ENCODE peak calls at places on chromosomes 2 and 18, in nine cellular contexts. V is brain microvascular endothelial cell, N is astrocyte of the cerebellum, T is GM23338, K is foreskin fibroblast, X is RWPE1, I is astrocyte of the spinal cord, J is astrocyte, U is GM20000. Z is an unnamed sample.

GRCh38 chr2:176115883-176116813 is at the start of gene HOXD10:
- DNase-seq in J (no peak), I (no peak), V (no peak), X (no peak), N (no peak), U (no peak), T (peak), K (no peak), Z (no peak)

GRCh38 chr18:67265464-67266245 is 250.9 kb downstream of the DSEL start:
- DNase-seq in J (peak), V (peak), N (peak), T (no peak), U (no peak), X (peak), I (peak), K (peak), Z (peak)

GRCh38 chr2:113156278-113157107 is 17.3 kb upstream of the PSD4 start:
- DNase-seq in N (no peak), T (peak), I (peak), V (no peak), J (no peak), U (no peak), X (no peak), K (no peak), Z (no peak)

GRCh38 chr2:127857494-127857818 is 499 bp downstream of the POLR2D start:
- DNase-seq in U (peak), X (peak), N (no peak), I (no peak), V (no peak), K (no peak), J (no peak), T (peak), Z (no peak)

GRCh38 chr2:9474361-9475117 is at the start of gene IAH1:
- DNase-seq in K (peak), T (peak), N (no peak), X (peak), V (no peak), U (peak), J (peak), I (peak), Z (no peak)

GRCh38 chr2:69770193-69770702 is 28.3 kb downstream of the ANXA4 start:
- DNase-seq in I (peak), T (no peak), U (no peak), X (peak), V (peak), N (peak), K (peak), J (peak), Z (peak)

GRCh38 chr2:25816249-25816648 is 62.0 kb downstream of the ASXL2 start:
- DNase-seq in N (no peak), K (no peak), I (no peak), J (no peak), V (no peak), X (no peak), U (no peak), T (no peak), Z (no peak)

GRCh38 chr2:177599072-177599688 is 206.6 kb downstream of the AGPS start:
- DNase-seq in N (no peak), T (no peak), J (no peak), K (no peak), I (no peak), U (no peak), X (no peak), V (no peak), Z (no peak)

GRCh38 chr2:8661736-8662135 is 20.1 kb upstream of the ID2 start:
- DNase-seq in K (peak), N (no peak), U (no peak), V (no peak), X (no peak), I (peak), T (no peak), J (peak), Z (no peak)

GRCh38 chr18:49020129-49020528 is 69.4 kb upstream of the SMAD7 start:
- DNase-seq in U (no peak), X (no peak), N (no peak), K (no peak), I (no peak), V (no peak), J (no peak), T (no peak), Z (no peak)

GRCh38 chr18:24397694-24398365 is at the start of gene OSBPL1A:
- DNase-seq in U (peak), K (peak), X (peak), I (peak), T (peak), J (peak), V (peak), N (peak), Z (peak)

DNA sequence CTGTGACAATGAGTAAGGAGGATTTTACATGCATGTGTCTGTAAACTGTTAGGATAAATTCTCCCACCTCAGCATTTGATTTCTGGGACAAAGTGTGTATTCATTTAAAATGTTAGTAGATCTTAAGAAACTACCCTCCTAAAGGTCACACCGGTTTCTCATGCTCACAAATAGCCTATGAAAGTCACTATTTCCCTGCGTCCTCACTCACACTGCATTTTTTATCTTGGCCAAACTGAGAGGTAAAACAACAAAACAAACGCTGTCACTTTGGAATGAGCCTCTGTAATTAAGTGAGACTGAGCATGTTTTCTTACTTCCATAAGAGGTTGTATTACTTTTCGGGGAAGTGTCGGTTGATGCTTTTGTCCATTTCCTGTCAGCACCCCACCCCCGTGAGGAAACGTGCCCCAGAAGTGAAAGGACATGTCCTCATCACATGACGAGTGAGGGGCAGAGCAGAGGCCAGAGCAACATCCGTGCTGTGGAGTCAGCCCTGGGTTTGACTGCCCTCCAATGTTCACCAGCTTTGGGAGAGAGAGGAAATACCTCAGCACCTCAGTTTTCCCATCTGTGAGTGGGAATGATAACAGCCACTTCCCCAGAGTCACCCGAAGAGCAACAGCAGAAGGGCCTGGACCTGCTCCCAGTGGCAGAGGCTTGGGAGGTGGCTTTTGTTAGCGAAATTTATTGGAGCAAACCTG is 3.1 kb downstream of the GYPC start:
- DNase-seq in V (peak), N (no peak), U (peak), T (no peak), K (peak), I (peak), J (peak), X (no peak), Z (no peak)
- TF ChIP-seq CTCF in V (no peak), N (no peak), U (no peak), T (no peak), K (no peak), I (no peak), J (no peak), X (no peak), Z (no peak)

DNA sequence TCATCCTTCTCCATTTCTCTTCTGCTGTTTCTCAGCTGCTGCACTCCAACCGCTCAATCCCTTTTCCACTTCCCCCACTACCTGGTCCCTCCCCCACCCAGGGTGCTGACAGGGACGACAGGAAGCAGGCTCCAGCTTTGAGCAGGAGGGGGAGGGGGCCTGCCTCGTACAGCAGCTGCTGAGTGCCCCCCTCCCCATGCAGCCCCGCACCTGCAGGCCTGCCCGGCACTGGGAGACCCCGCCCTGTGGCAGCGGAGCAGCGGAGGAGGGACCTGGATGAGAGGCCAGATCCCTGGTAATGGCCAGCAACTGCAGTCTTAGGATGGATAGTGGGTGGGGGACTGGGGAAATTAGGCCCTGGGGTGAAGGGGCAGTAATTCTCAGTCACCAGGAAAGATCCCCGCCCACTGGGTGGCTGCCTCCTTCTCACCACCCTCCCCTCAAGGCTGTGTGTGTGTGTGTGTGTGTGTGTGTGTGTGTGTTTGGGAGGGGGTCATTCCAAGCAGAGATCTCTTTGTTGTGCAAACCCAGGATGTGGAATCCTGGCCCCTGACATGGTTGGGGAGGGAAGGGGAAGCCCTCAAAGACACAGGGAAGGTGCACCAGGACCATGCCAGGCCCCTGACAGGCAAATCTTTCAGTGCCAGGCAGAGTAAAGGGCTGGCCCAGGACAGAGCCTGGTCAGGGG is 6.8 kb upstream of the CRYBA2 start:
- DNase-seq in I (no peak), X (no peak), J (no peak), U (peak), K (no peak), T (peak), V (no peak), N (no peak), Z (no peak)
- TF ChIP-seq CTCF in I (no peak), X (no peak), J (no peak), U (no peak), K (no peak), T (no peak), V (no peak), N (no peak), Z (no peak)

DNA sequence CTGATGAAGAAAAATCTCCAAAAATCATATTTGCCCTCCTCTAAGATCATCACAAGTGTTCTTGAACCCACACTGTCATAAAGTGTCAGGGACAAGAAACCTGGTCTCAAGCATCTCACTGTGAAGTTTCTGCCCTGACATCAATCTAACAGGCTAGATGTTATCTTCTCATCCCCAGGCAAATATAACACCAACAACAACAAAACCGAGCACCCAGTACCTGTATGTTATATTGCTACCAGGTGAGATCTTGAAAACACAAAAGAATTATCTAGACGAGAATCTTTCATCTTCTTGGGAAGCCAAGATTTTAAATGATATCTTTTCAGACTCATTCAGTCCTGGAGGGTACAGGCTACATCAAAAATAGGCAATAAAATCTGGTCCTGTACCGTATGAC is 8.8 kb upstream of the MAP4K3 start:
- DNase-seq in I (no peak), T (no peak), V (no peak), N (no peak), X (no peak), U (no peak), K (no peak), J (no peak), Z (no peak)
- TF ChIP-seq CTCF in I (no peak), T (no peak), V (no peak), N (no peak), X (no peak), U (no peak), K (no peak), J (no peak), Z (no peak)

DNA sequence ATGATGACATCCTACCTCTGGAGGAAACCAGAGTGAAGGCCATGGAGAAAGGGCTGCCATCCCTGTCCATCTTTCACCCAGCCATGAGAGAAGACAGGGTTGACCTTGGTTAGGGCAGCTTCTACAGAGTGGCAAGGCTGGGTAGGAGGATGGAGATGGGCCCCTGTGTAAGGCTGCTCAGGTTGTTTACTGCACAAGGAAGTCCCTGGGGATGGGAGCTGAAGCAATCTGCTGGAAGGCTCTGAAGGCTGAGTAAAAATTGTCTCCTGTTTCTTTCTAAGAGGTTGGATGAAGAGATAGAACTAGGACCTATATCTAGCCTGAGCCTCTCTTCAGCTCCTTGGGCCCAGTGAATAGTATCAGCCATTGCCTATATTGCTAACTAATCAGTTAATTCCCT is 14.4 kb downstream of the ELMOD3 start:
- DNase-seq in K (peak), J (no peak), I (no peak), V (no peak), X (no peak), T (no peak), N (no peak), U (no peak), Z (no peak)
- TF ChIP-seq CTCF in K (no peak), J (no peak), I (no peak), V (no peak), X (no peak), T (no peak), N (no peak), U (no peak), Z (no peak)

GRCh38 chr2:46053502-46054094 is 243.6 kb upstream of the EPAS1 start:
- DNase-seq in J (peak), X (no peak), K (no peak), U (no peak), N (no peak), I (no peak), T (no peak), V (no peak), Z (no peak)

GRCh38 chr2:46051103-46051502 is 246.1 kb upstream of the EPAS1 start:
- DNase-seq in V (no peak), X (no peak), N (no peak), T (no peak), I (no peak), U (no peak), K (no peak), J (no peak), Z (no peak)

GRCh38 chr2:46047280-46047679 is 249.9 kb upstream of the EPAS1 start:
- DNase-seq in I (peak), V (no peak), K (peak), U (no peak), X (no peak), J (peak), T (no peak), N (no peak), Z (no peak)

GRCh38 chr2:46050027-46050426 is 247.2 kb upstream of the EPAS1 start:
- DNase-seq in N (no peak), I (no peak), V (no peak), X (no peak), K (no peak), T (no peak), J (no peak), U (no peak), Z (no peak)

GRCh38 chr2:46050489-46050888 is 246.7 kb upstream of the EPAS1 start:
- DNase-seq in U (no peak), K (no peak), N (no peak), V (no peak), J (no peak), X (no peak), I (no peak), T (peak), Z (no peak)
- TF ChIP-seq CTCF in U (no peak), K (no peak), N (no peak), V (peak), J (no peak), X (no peak), I (no peak), T (peak), Z (no peak)

DNA sequence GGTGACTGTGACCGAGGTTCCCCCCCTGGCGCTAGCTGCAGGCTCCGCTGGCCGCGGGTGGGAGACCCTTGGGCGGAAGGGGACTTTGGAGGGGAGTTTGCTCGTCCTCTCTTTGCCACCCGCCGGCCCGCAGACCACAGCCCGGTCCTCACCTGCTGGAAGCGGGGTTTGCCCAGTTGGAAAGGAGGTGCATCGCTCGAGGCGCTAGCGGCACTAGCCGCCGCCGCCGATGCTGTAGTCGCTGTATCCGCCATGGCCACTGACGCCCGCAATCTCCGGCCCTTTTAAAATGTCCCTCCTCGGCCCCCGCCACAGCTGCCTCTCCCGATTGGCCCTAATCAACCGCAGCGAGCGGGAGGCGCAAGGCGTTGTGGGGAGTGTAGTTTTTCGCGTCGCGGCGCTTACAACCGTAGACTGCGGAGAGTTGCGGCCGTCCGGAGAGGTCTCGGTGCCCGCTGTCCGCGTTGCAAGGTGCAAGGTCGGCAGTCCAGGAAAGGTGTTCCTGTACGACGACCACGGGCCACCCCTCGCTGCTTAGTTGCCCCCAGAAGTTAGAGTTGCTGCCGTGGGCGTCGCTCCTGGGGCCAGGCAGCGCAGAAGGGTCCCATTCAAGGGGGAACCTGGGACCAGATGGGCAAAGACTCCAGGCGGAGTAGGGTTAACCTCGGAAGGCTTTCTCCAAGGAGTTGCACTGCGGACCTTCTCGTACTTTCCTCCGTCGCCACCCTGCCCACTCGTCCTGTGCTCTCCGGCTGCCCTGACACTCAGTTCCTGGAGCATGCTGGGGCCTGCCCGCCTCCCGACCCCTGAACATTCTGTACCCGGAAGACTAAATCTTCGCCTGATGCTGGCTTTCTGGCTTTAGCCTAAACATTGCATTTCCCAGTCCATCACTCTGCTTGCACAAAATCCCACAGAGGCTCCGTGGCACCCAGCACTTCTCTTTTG is at the start of gene SFXN5:
- DNase-seq in V (peak), X (peak), N (peak), K (peak), I (peak), T (peak), U (peak), J (peak), Z (peak)
- TF ChIP-seq CTCF in V (peak), X (no peak), N (peak), K (no peak), I (peak), T (no peak), U (no peak), J (no peak), Z (peak)

DNA sequence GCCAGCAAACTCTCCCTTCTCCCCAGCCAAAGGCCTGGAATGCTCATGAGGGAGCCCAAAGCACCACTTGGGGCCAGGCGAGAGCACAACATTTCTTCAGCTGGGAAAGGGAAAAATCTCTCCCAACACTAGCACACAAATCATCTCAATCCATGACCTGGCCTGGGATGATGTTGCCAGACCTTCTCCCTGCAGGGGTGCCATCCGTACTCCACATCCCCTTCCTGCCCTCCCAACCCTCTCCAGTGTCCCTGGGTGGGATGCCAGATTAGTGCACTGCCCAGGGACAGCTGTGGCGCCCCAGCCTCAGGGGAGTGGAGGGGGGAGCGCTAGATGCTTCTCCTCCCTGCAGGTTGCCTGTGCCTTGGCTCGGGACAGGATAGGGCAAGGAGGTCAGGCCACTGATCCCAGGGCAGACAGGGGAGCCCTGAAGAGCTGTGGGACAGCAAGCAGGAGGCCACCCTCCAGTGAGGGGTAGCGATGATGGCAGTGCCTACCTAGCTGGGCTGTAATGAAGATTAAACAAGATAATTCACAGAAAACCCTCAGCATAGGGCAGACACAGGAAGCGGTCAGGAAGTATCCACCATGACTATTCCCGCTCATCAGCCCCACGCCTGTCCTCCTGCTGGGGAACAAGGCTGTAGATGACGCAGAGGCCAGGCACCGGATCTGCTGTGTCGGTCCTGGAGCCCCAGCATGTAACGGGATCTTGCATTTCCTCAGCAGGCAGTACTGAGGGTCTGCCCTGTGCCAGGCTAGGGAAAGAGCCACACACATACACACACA is 31.1 kb downstream of the SERTAD2 start:
- DNase-seq in X (no peak), T (peak), J (no peak), I (peak), N (no peak), V (peak), U (no peak), K (peak), Z (no peak)
- TF ChIP-seq CTCF in X (no peak), T (peak), J (no peak), I (peak), N (peak), V (peak), U (no peak), K (peak), Z (peak)

GRCh38 chr2:149645391-149645790 is 57.8 kb upstream of the MMADHC start:
- DNase-seq in T (no peak), U (no peak), K (peak), N (no peak), J (no peak), V (peak), X (no peak), I (peak), Z (no peak)
- TF ChIP-seq CTCF in T (peak), U (no peak), K (peak), N (no peak), J (no peak), V (peak), X (no peak), I (peak), Z (peak)

GRCh38 chr2:219998099-219998498 is 370.7 kb downstream of the SLC4A3 start:
- DNase-seq in X (no peak), J (no peak), U (no peak), I (no peak), K (peak), T (peak), V (no peak), N (no peak), Z (no peak)
- TF ChIP-seq CTCF in X (no peak), J (no peak), U (no peak), I (no peak), K (peak), T (peak), V (peak), N (no peak), Z (no peak)

GRCh38 chr2:96602330-96602823 is 35.7 kb downstream of the KANSL3 start:
- DNase-seq in K (no peak), I (no peak), U (no peak), V (no peak), N (no peak), J (no peak), T (no peak), X (no peak), Z (no peak)

GRCh38 chr2:96601382-96602292 is 36.5 kb downstream of the KANSL3 start:
- DNase-seq in J (no peak), N (no peak), V (no peak), K (no peak), X (no peak), I (no peak), U (no peak), T (no peak), Z (no peak)

GRCh38 chr2:96599941-96600340 is 38.2 kb downstream of the KANSL3 start:
- DNase-seq in I (no peak), V (no peak), K (no peak), U (no peak), T (no peak), J (no peak), N (no peak), X (peak), Z (no peak)

GRCh38 chr2:96608459-96609455 is 29.4 kb downstream of the KANSL3 start:
- DNase-seq in K (peak), U (peak), N (peak), I (peak), T (no peak), V (peak), J (peak), X (no peak), Z (no peak)

GRCh38 chr2:96604104-96604503 is 34.0 kb downstream of the KANSL3 start:
- DNase-seq in T (peak), K (no peak), V (no peak), U (no peak), N (no peak), X (no peak), J (no peak), I (no peak), Z (no peak)
- TF ChIP-seq CTCF in T (peak), K (no peak), V (peak), U (peak), N (no peak), X (no peak), J (peak), I (peak), Z (no peak)